ENCODE peak calls at places on chromosomes 11 and 22, in seven cellular contexts. E is tibial artery, W is esophagus muscularis mucosa, Z is lung, R is testis, L is left lung, C is H1. X is an unnamed sample. For H3K36me3, the result is how much of the 10 kb centered on the place peaks cover.

GRCh38 chr11:114058026-114058706 is 1.3 kb upstream of the ZBTB16 start:
- DNase-seq in C (no peak), W (no peak), Z (peak), L (peak), R (peak), E (no peak), X (no peak)

GRCh38 chr11:99015634-99016454 is 4.9 kb upstream of the CNTN5 start:
- DNase-seq in R (peak), W (no peak), Z (no peak), E (no peak), C (no peak), L (no peak), X (peak)

GRCh38 chr11:19353287-19353686 is 112.5 kb upstream of the E2F8 start:
- DNase-seq in E (no peak), Z (no peak), L (no peak), C (no peak), R (no peak), W (no peak), X (no peak)

GRCh38 chr11:1152316-1153104 is 5.2 kb upstream of the MUC5AC start:
- DNase-seq in W (no peak), L (peak), E (no peak), C (no peak), Z (no peak), R (peak), X (peak)

GRCh38 chr22:46480396-46480795 is 57.0 kb downstream of the CELSR1 start:
- DNase-seq in E (no peak), W (no peak), C (no peak), L (no peak), R (no peak), Z (no peak), X (no peak)

GRCh38 chr11:19524171-19524671 is 188.4 kb upstream of the NAV2 start:
- DNase-seq in C (no peak), E (no peak), R (no peak), L (no peak), Z (no peak), W (no peak), X (peak)

GRCh38 chr11:65827774-65828156 is 6.0 kb upstream of the SNX32 start:
- DNase-seq in E (no peak), W (no peak), R (no peak), Z (no peak), L (no peak), C (no peak), X (no peak)

GRCh38 chr11:96242191-96242845 is 100.7 kb downstream of the MAML2 start:
- DNase-seq in Z (no peak), W (no peak), R (no peak), L (no peak), C (no peak), E (no peak), X (no peak)

GRCh38 chr11:75667831-75668507 is 869 bp downstream of the MAP6 start:
- DNase-seq in W (no peak), L (no peak), C (no peak), Z (no peak), R (peak), E (no peak), X (peak)

GRCh38 chr11:126969865-126970479 is 30.6 kb downstream of the KIRREL3 start:
- DNase-seq in C (no peak), L (no peak), E (no peak), W (no peak), R (no peak), Z (no peak), X (peak)

GRCh38 chr11:69972351-69972802 is 105.7 kb upstream of the ANO1 start:
- DNase-seq in R (no peak), E (no peak), C (no peak), W (no peak), L (no peak), Z (no peak), X (no peak)

GRCh38 chr11:108732395-108732794 is 67.5 kb downstream of the DDX10 start:
- DNase-seq in R (no peak), Z (no peak), W (no peak), L (no peak), C (no peak), E (no peak), X (no peak)

GRCh38 chr11:85801527-85801926 is 9.4 kb downstream of the SYTL2 start:
- DNase-seq in L (no peak), Z (no peak), E (no peak), C (no peak), W (no peak), R (no peak), X (no peak)

GRCh38 chr11:110479445-110480101 is 49.8 kb downstream of the FDX1 start:
- DNase-seq in E (no peak), C (no peak), Z (no peak), L (no peak), R (no peak), W (no peak), X (peak)

GRCh38 chr11:65524747-65525658 is at the start of gene SCYL1:
- DNase-seq in E (peak), Z (peak), L (peak), R (peak), W (peak), C (no peak), X (peak)

GRCh38 chr11:76736773-76737495 is 46.2 kb upstream of the TSKU start:
- DNase-seq in W (no peak), E (no peak), R (no peak), L (no peak), C (no peak), Z (no peak), X (no peak)

GRCh38 chr22:23054531-23055257 is 15.6 kb upstream of the GNAZ start:
- DNase-seq in R (peak), W (peak), Z (no peak), L (no peak), C (no peak), E (peak), X (no peak)

DNA sequence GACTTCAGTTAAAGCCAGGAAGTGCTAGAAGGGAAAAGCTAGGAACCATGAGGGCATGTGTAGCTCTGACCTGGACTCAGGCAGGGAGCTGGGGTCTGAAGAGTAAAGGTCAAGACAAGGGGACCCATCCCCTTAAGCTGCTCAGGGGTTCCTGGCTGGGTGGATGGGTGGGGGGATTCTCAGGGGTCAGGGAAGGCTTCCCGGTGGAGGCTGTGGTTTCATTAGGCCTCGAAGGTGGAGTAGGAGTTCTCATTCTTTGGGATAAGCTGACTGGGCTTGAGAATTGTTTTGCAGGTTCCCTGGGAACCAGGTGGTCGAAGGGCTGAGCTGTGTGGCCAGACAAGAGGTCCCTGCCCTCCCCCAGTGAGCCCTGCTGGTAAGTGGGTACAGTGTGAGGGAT is 1.2 kb downstream of the PHETA2 start:
- DNase-seq in E (no peak), L (no peak), R (peak), C (no peak), W (no peak), Z (no peak), X (no peak)
- H3K4me3 ChIP-seq in E (peak), L (peak), R (no peak), C (no peak), W (peak), Z (no peak), X (peak)

DNA sequence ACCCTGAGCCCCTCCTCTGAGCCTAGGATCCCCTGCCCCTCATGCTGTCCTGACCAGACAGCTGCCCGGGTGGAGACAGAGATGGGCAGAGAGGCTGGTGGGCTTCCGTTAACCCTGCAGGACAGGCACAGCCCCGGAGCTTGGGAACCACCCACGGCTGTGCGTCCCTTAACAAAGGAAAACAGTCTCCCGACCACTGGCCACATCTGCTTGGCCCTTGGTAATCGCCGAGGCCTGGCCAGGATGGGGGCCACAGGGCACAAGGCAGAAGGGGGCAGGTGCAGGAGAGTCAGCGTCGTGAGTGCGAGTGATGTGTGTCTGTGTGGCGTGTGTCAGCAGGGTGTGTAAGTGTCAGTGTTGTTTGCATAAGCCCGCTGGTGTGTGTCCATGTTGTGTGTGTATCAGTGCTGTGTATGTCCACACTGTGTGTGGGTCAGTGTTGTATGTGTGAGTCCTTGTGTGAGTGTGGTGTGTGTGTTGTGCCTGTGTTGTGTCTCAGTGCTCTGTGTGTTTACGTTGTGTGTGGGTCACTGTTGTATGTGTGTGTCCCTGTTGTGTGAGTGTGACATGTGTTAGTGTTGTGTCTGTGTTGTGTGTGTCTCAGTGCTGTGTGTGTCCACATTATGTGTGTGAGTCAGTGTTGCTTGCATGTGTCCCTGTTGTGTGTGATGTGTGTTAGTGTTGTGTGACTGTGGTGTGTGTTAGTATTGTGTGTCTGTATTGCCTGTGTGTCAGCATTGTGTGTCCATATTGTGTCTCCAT is 369.5 kb downstream of the BRD1 start:
- DNase-seq in C (no peak), Z (no peak), R (no peak), E (no peak), L (no peak), W (no peak), X (no peak)
- TF ChIP-seq CTCF in C (no peak), Z (no peak), R (no peak), E (no peak), L (no peak), W (no peak), X (no peak)

GRCh38 chr22:41248758-41249157 is 8.0 kb upstream of the CHADL start:
- DNase-seq in E (no peak), L (no peak), Z (no peak), C (no peak), R (no peak), W (no peak), X (no peak)
- H3K36me3 ChIP-seq in E (half or more), L (half or more), Z (under half), C (half or more), R (under half), W (half or more), X (half or more)

GRCh38 chr11:46388619-46389449 is 2.7 kb downstream of the CHRM4 start:
- DNase-seq in Z (no peak), E (no peak), W (no peak), R (no peak), C (no peak), L (no peak), X (no peak)
- H3K4me3 ChIP-seq in Z (no peak), E (no peak), W (peak), R (peak), C (no peak), L (no peak), X (peak)

DNA sequence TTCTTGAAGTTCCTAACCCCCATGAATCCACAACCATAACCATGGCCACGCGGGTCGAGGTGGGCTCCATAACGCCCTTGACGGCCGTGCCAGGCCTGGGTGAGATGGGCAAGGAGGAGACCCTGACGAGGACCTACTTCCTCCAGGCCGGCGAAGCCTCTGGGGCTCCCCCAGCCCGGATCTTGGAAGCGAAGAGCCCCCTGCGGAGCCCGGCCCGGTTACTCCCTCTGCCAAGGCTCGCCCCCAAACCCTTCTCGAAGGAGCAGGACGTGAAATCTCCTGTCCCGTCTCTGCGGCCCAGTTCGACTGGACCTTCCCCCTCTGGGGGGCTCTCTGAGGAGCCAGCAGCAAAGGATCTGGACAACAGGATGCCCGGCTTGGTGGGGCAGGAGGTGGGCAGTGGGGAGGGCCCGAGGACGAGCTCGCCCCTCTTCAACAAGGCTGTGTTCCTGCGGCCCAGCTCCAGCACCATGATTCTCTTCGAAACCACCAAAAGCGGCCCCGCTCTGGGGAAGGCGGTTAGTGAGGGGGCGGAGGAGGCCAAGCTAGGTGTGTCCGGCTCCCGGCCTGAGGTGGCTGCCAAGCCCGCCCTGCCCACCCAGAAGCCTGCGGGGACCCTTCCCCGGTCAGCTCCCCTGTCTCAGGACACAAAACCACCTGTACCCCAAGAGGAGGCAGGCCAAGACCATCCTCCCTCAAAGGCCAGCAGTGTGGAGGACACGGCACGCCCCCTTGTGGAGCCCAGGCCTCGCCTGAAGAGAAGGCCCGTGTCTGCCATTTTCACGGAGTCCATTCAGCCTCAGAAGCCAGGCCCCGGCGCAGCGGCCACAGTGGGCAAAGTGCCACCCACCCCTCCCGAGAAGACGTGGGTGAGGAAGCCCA is 75.7 kb downstream of the KIAA1671 start:
- DNase-seq in Z (no peak), W (no peak), C (no peak), L (no peak), R (peak), E (no peak), X (peak)
- TF ChIP-seq CTCF in Z (no peak), W (peak), C (peak), L (peak), R (no peak), E (peak), X (peak)

GRCh38 chr11:119048644-119049043 is 8.4 kb downstream of the HYOU1 start:
- DNase-seq in E (no peak), Z (no peak), W (no peak), L (no peak), R (no peak), C (no peak), X (no peak)
- H3K36me3 ChIP-seq in E (half or more), Z (under half), W (half or more), L (half or more), R (under half), C (half or more), X (half or more)

GRCh38 chr11:60924110-60924905 is at the start of gene TMEM132A:
- DNase-seq in E (no peak), C (no peak), R (peak), W (no peak), Z (peak), L (peak), X (peak)

GRCh38 chr11:60922906-60923305 is 1.4 kb upstream of the TMEM132A start:
- DNase-seq in R (no peak), E (no peak), L (no peak), W (no peak), C (no peak), Z (no peak), X (no peak)

GRCh38 chr11:60923326-60923725 is 934 bp upstream of the TMEM132A start:
- DNase-seq in W (no peak), R (no peak), Z (no peak), L (no peak), C (no peak), E (no peak), X (no peak)

GRCh38 chr11:60924906-60925684 is 835 bp downstream of the TMEM132A start:
- DNase-seq in W (no peak), R (no peak), E (no peak), C (no peak), L (peak), Z (no peak), X (no peak)

DNA sequence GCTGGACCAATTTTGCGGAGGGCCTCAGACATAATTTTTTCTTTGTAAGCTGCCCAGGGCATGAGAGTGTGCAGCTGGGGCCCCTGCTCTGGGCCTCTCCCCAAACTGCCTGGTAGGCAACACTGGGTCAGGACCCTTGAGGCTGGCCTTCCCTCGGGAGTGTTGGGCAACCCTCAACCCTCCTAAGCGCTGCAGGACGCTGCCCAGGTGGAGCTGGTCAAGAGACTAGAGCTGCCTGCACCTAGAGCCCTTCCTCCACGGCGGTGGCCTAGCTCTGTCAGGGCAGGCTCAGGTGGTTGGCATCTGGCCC is 505 bp upstream of the TMEM132A start:
- DNase-seq in E (no peak), L (peak), W (no peak), C (no peak), Z (no peak), R (no peak), X (no peak)
- H3K4me3 ChIP-seq in E (no peak), L (peak), W (peak), C (no peak), Z (no peak), R (no peak), X (no peak)

GRCh38 chr11:125413226-125413625 is 82.8 kb downstream of the FEZ1 start:
- DNase-seq in Z (no peak), C (no peak), W (no peak), L (no peak), R (no peak), E (peak), X (no peak)
- TF ChIP-seq CTCF in Z (no peak), C (no peak), W (no peak), L (no peak), R (no peak), E (no peak), X (no peak)

GRCh38 chr22:50569896-50570535 is 7.3 kb upstream of the SYCE3 start:
- DNase-seq in W (no peak), C (no peak), L (no peak), Z (no peak), E (no peak), R (no peak), X (no peak)

GRCh38 chr22:50570861-50571260 is 7.4 kb downstream of the CPT1B start:
- DNase-seq in L (no peak), W (no peak), C (no peak), Z (no peak), R (no peak), E (no peak), X (no peak)

GRCh38 chr22:50568626-50569025 is 5.9 kb upstream of the SYCE3 start:
- DNase-seq in C (no peak), W (no peak), R (no peak), E (no peak), L (no peak), Z (no peak), X (no peak)

GRCh38 chr22:50567721-50568252 is 5.1 kb upstream of the SYCE3 start:
- DNase-seq in C (no peak), E (no peak), R (no peak), Z (no peak), L (no peak), W (no peak), X (no peak)

GRCh38 chr22:50569041-50569459 is 6.3 kb upstream of the SYCE3 start:
- DNase-seq in W (no peak), C (no peak), E (no peak), Z (no peak), R (no peak), L (no peak), X (no peak)
- H3K36me3 ChIP-seq in W (under half), C (under half), E (under half), Z (under half), R (under half), L (half or more), X (under half)

GRCh38 chr11:3873712-3874349 is 18.4 kb downstream of the STIM1 start:
- DNase-seq in W (no peak), C (no peak), Z (no peak), E (no peak), L (no peak), R (no peak), X (no peak)
- H3K4me3 ChIP-seq in W (no peak), C (no peak), Z (no peak), E (no peak), L (no peak), R (no peak), X (no peak)